ENCODE peak calls at places on chromosomes 5 and 9, in ten cellular contexts. One of them, this sample, is unnamed.

GRCh38 chr9:133470988-133471387 is 7.9 kb downstream of the SLC2A6 start:
- DNase-seq in stomach: no peak
- DNase-seq in adrenal gland: no peak
- DNase-seq in uterus: no peak
- DNase-seq in aorta: no peak
- DNase-seq in sigmoid colon: no peak
- DNase-seq in A549: no peak
- DNase-seq in right cardiac atrium: peak; percentile 30
- DNase-seq in mesenchymal stem cell: no peak
- DNase-seq in prostate gland: no peak
- DNase-seq in this sample: no peak

GRCh38 chr5:127353761-127354160 is 63.2 kb downstream of the MEGF10 start:
- DNase-seq in adrenal gland: no peak
- DNase-seq in uterus: no peak
- DNase-seq in aorta: no peak
- DNase-seq in prostate gland: no peak
- DNase-seq in sigmoid colon: no peak
- DNase-seq in mesenchymal stem cell: no peak
- DNase-seq in right cardiac atrium: no peak
- DNase-seq in A549: no peak
- DNase-seq in stomach: no peak
- DNase-seq in this sample: peak; percentile 80

GRCh38 chr5:132342291-132343180 is 27.0 kb upstream of the SLC22A5 start:
- DNase-seq in stomach: no peak
- DNase-seq in adrenal gland: no peak
- DNase-seq in sigmoid colon: no peak
- DNase-seq in uterus: no peak
- DNase-seq in prostate gland: no peak
- DNase-seq in aorta: no peak
- DNase-seq in A549: no peak
- DNase-seq in mesenchymal stem cell: no peak
- DNase-seq in right cardiac atrium: no peak
- DNase-seq in this sample: no peak

GRCh38 chr9:101387871-101388506 is 3.2 kb upstream of the BAAT start:
- DNase-seq in aorta: no peak
- DNase-seq in adrenal gland: no peak
- DNase-seq in mesenchymal stem cell: peak; percentile 55
- DNase-seq in stomach: no peak
- DNase-seq in uterus: no peak
- DNase-seq in right cardiac atrium: no peak
- DNase-seq in prostate gland: no peak
- DNase-seq in sigmoid colon: no peak
- DNase-seq in A549: peak; percentile 82
- DNase-seq in this sample: peak; percentile 70

GRCh38 chr5:154523704-154524103 is 45.7 kb upstream of the HAND1 start:
- DNase-seq in adrenal gland: peak; percentile 24
- DNase-seq in prostate gland: no peak
- DNase-seq in uterus: no peak
- DNase-seq in right cardiac atrium: no peak
- DNase-seq in sigmoid colon: no peak
- DNase-seq in aorta: no peak
- DNase-seq in A549: no peak
- DNase-seq in stomach: no peak
- DNase-seq in mesenchymal stem cell: peak; percentile 54
- DNase-seq in this sample: no peak

GRCh38 chr9:94490465-94490864 is 64.4 kb upstream of the PCAT7 start:
- DNase-seq in uterus: no peak
- DNase-seq in stomach: no peak
- DNase-seq in right cardiac atrium: no peak
- DNase-seq in A549: no peak
- DNase-seq in mesenchymal stem cell: peak; percentile 8
- DNase-seq in adrenal gland: no peak
- DNase-seq in prostate gland: no peak
- DNase-seq in sigmoid colon: no peak
- DNase-seq in aorta: no peak
- DNase-seq in this sample: no peak

GRCh38 chr5:146410272-146410671 is 36.9 kb upstream of the TCERG1 start:
- DNase-seq in mesenchymal stem cell: no peak
- DNase-seq in prostate gland: no peak
- DNase-seq in sigmoid colon: no peak
- DNase-seq in A549: no peak
- DNase-seq in stomach: no peak
- DNase-seq in aorta: no peak
- DNase-seq in right cardiac atrium: no peak
- DNase-seq in adrenal gland: no peak
- DNase-seq in uterus: no peak
- DNase-seq in this sample: no peak

GRCh38 chr5:155200608-155201007 is 187.1 kb downstream of the KIF4B start:
- DNase-seq in mesenchymal stem cell: no peak
- DNase-seq in adrenal gland: no peak
- DNase-seq in aorta: no peak
- DNase-seq in A549: no peak
- DNase-seq in right cardiac atrium: no peak
- DNase-seq in prostate gland: no peak
- DNase-seq in stomach: no peak
- DNase-seq in uterus: no peak
- DNase-seq in sigmoid colon: no peak
- DNase-seq in this sample: no peak

GRCh38 chr9:129486496-129487306 is 134.2 kb downstream of the C9orf50 start:
- DNase-seq in aorta: peak; percentile 96
- DNase-seq in uterus: peak; percentile 80
- DNase-seq in A549: peak; percentile 82
- DNase-seq in stomach: peak; percentile 79
- DNase-seq in prostate gland: peak; percentile 72
- DNase-seq in sigmoid colon: peak; percentile 90
- DNase-seq in mesenchymal stem cell: peak; percentile 42
- DNase-seq in adrenal gland: peak; percentile 83
- DNase-seq in right cardiac atrium: peak; percentile 95
- DNase-seq in this sample: no peak

GRCh38 chr9:129485140-129485758 is 135.7 kb downstream of the C9orf50 start:
- DNase-seq in sigmoid colon: no peak
- DNase-seq in adrenal gland: no peak
- DNase-seq in A549: peak; percentile 49
- DNase-seq in prostate gland: no peak
- DNase-seq in mesenchymal stem cell: no peak
- DNase-seq in aorta: no peak
- DNase-seq in uterus: no peak
- DNase-seq in stomach: no peak
- DNase-seq in right cardiac atrium: peak; percentile 51
- DNase-seq in this sample: no peak

GRCh38 chr9:129482521-129483466 is 138.1 kb downstream of the C9orf50 start:
- DNase-seq in mesenchymal stem cell: peak; percentile 94
- DNase-seq in stomach: peak; percentile 92
- DNase-seq in uterus: peak; percentile 96
- DNase-seq in A549: peak; percentile 86
- DNase-seq in adrenal gland: peak; percentile 95
- DNase-seq in aorta: peak; percentile 94
- DNase-seq in sigmoid colon: peak; percentile 96
- DNase-seq in prostate gland: peak; percentile 88
- DNase-seq in right cardiac atrium: peak; percentile 95
- DNase-seq in this sample: peak; percentile 90

GRCh38 chr9:129483467-129484324 is 137.2 kb downstream of the C9orf50 start:
- DNase-seq in right cardiac atrium: peak; percentile 95
- DNase-seq in mesenchymal stem cell: peak; percentile 97
- DNase-seq in A549: peak; percentile 91
- DNase-seq in adrenal gland: peak; percentile 94
- DNase-seq in prostate gland: peak; percentile 93
- DNase-seq in uterus: peak; percentile 96
- DNase-seq in sigmoid colon: peak; percentile 98
- DNase-seq in stomach: peak; percentile 85
- DNase-seq in aorta: peak; percentile 96
- DNase-seq in this sample: peak; percentile 80

GRCh38 chr9:129484325-129485000 is 136.4 kb downstream of the C9orf50 start:
- DNase-seq in aorta: no peak
- DNase-seq in stomach: no peak
- DNase-seq in right cardiac atrium: no peak
- DNase-seq in prostate gland: no peak
- DNase-seq in A549: no peak
- DNase-seq in sigmoid colon: no peak
- DNase-seq in uterus: no peak
- DNase-seq in adrenal gland: no peak
- DNase-seq in mesenchymal stem cell: no peak
- DNase-seq in this sample: no peak
- H3K4me3 ChIP-seq in aorta: no peak overlapping the region
- H3K4me3 ChIP-seq in stomach: no peak overlapping the region
- H3K4me3 ChIP-seq in right cardiac atrium: no peak overlapping the region
- H3K4me3 ChIP-seq in prostate gland: no peak overlapping the region
- H3K4me3 ChIP-seq in A549: peak overlapping the region; percentile 7
- H3K4me3 ChIP-seq in sigmoid colon: no peak overlapping the region
- H3K4me3 ChIP-seq in uterus: no peak overlapping the region
- H3K4me3 ChIP-seq in adrenal gland: peak overlapping the region; percentile 65
- H3K4me3 ChIP-seq in mesenchymal stem cell: no peak overlapping the region
- H3K4me3 ChIP-seq in this sample: no peak overlapping the region

GRCh38 chr5:67206381-67207328 is 10.1 kb upstream of the CD180 start:
- DNase-seq in stomach: peak; percentile 72
- DNase-seq in prostate gland: peak; percentile 41
- DNase-seq in mesenchymal stem cell: no peak
- DNase-seq in adrenal gland: no peak
- DNase-seq in sigmoid colon: peak; percentile 19
- DNase-seq in right cardiac atrium: no peak
- DNase-seq in aorta: no peak
- DNase-seq in A549: peak; percentile 84
- DNase-seq in uterus: no peak
- DNase-seq in this sample: no peak

GRCh38 chr5:67204821-67205220 is 8.2 kb upstream of the CD180 start:
- DNase-seq in aorta: no peak
- DNase-seq in prostate gland: no peak
- DNase-seq in right cardiac atrium: no peak
- DNase-seq in mesenchymal stem cell: no peak
- DNase-seq in adrenal gland: no peak
- DNase-seq in uterus: no peak
- DNase-seq in A549: no peak
- DNase-seq in sigmoid colon: no peak
- DNase-seq in stomach: no peak
- DNase-seq in this sample: no peak

GRCh38 chr5:67203701-67204074 is 7.1 kb upstream of the CD180 start:
- DNase-seq in stomach: no peak
- DNase-seq in uterus: no peak
- DNase-seq in mesenchymal stem cell: no peak
- DNase-seq in aorta: no peak
- DNase-seq in right cardiac atrium: no peak
- DNase-seq in sigmoid colon: no peak
- DNase-seq in prostate gland: no peak
- DNase-seq in adrenal gland: no peak
- DNase-seq in A549: no peak
- DNase-seq in this sample: no peak

GRCh38 chr5:67208403-67208802 is 11.8 kb upstream of the CD180 start:
- DNase-seq in uterus: no peak
- DNase-seq in aorta: no peak
- DNase-seq in prostate gland: no peak
- DNase-seq in sigmoid colon: no peak
- DNase-seq in A549: no peak
- DNase-seq in stomach: no peak
- DNase-seq in adrenal gland: no peak
- DNase-seq in right cardiac atrium: no peak
- DNase-seq in mesenchymal stem cell: no peak
- DNase-seq in this sample: no peak

DNA sequence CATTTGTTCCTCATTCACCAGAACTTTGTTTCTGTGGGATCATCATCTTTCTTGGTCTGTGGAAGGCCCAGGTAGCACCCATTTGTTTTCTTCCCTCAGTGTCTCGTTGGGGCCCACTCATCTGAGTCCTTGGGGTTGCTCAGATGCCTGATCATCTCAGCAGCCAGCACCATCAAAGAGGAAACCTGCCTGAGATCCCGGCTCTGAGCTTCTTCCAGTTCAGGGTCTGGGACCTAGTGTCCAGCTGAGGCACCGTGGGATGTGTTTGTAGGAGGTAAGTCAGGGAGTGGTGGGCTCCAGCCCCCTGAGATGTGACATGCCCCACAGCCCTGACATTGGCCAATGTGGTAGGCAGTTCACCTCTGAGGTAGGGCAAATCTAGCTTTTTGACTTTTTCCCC is 9.4 kb upstream of the CD180 start:
- DNase-seq in prostate gland: no peak
- DNase-seq in right cardiac atrium: no peak
- DNase-seq in sigmoid colon: peak; percentile 62
- DNase-seq in A549: no peak
- DNase-seq in uterus: no peak
- DNase-seq in adrenal gland: no peak
- DNase-seq in aorta: no peak
- DNase-seq in mesenchymal stem cell: no peak
- DNase-seq in stomach: no peak
- DNase-seq in this sample: no peak
- H3K4me1 ChIP-seq in prostate gland: no peaks in the 10 kb centered on the region
- H3K4me1 ChIP-seq in right cardiac atrium: no peaks in the 10 kb centered on the region
- H3K4me1 ChIP-seq in sigmoid colon: peaks cover 6% of the 10 kb centered on the region
- H3K4me1 ChIP-seq in A549: peaks cover 33% of the 10 kb centered on the region
- H3K4me1 ChIP-seq in uterus: peaks cover 5% of the 10 kb centered on the region
- H3K4me1 ChIP-seq in adrenal gland: no peaks in the 10 kb centered on the region
- H3K4me1 ChIP-seq in aorta: peaks cover 2% of the 10 kb centered on the region
- H3K4me1 ChIP-seq in mesenchymal stem cell: peaks cover 1% of the 10 kb centered on the region
- H3K4me1 ChIP-seq in stomach: peaks cover 7% of the 10 kb centered on the region
- H3K4me1 ChIP-seq in this sample: no peaks in the 10 kb centered on the region

DNA sequence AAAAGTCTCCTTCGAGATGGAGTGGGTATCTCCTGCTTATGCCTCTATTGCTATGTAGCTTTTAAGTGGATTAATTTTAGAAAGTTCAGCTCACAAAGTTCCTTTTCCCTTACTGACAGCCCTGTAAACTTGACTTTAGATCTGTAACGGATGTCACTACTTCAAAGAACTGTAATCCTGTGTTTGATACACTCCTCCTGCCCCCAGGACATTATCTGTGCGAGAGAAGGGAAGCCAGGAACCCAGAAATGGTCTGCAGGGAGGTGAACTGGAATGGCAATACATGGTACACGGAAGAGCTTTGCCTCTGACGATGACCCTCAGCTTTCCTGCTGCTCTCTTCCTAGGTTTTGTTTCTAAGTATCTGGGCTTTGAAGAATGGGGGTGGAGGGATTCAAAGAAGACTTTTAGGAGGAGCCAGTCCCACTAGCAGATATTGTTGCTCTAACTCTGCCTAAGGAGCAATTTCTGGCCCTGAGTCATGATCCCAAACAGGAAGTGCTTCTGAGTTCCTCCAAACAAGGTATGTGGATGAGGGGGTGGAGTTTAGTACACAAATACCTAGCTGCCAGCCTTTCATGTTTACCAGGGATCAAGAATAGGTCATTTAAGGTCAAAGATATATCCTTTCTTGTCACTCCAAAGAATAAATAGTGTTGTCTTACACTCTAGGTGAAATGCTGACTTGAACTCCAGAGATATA is 43.4 kb upstream of the TMC1 start:
- DNase-seq in stomach: peak; percentile 41
- DNase-seq in A549: peak; percentile 97
- DNase-seq in aorta: no peak
- DNase-seq in sigmoid colon: no peak
- DNase-seq in uterus: no peak
- DNase-seq in prostate gland: peak; percentile 44
- DNase-seq in adrenal gland: no peak
- DNase-seq in mesenchymal stem cell: peak; percentile 76
- DNase-seq in right cardiac atrium: no peak
- DNase-seq in this sample: peak; percentile 25
- H3K4me3 ChIP-seq in stomach: no peak overlapping the region
- H3K4me3 ChIP-seq in A549: no peak overlapping the region
- H3K4me3 ChIP-seq in aorta: no peak overlapping the region
- H3K4me3 ChIP-seq in sigmoid colon: no peak overlapping the region
- H3K4me3 ChIP-seq in uterus: no peak overlapping the region
- H3K4me3 ChIP-seq in prostate gland: no peak overlapping the region
- H3K4me3 ChIP-seq in adrenal gland: no peak overlapping the region
- H3K4me3 ChIP-seq in mesenchymal stem cell: no peak overlapping the region
- H3K4me3 ChIP-seq in right cardiac atrium: no peak overlapping the region
- H3K4me3 ChIP-seq in this sample: no peak overlapping the region

GRCh38 chr9:125632321-125633115 is 74.5 kb downstream of the MAPKAP1 start:
- DNase-seq in aorta: no peak
- DNase-seq in prostate gland: no peak
- DNase-seq in uterus: no peak
- DNase-seq in right cardiac atrium: no peak
- DNase-seq in sigmoid colon: no peak
- DNase-seq in A549: no peak
- DNase-seq in stomach: no peak
- DNase-seq in mesenchymal stem cell: no peak
- DNase-seq in adrenal gland: no peak
- DNase-seq in this sample: no peak

GRCh38 chr9:125631391-125632085 is 75.5 kb downstream of the MAPKAP1 start:
- DNase-seq in aorta: no peak
- DNase-seq in mesenchymal stem cell: peak; percentile 63
- DNase-seq in A549: peak; percentile 57
- DNase-seq in stomach: no peak
- DNase-seq in uterus: no peak
- DNase-seq in sigmoid colon: no peak
- DNase-seq in right cardiac atrium: no peak
- DNase-seq in adrenal gland: peak; percentile 52
- DNase-seq in prostate gland: peak; percentile 12
- DNase-seq in this sample: peak; percentile 58

GRCh38 chr9:125629451-125629850 is 77.6 kb downstream of the MAPKAP1 start:
- DNase-seq in aorta: no peak
- DNase-seq in right cardiac atrium: no peak
- DNase-seq in stomach: no peak
- DNase-seq in mesenchymal stem cell: no peak
- DNase-seq in adrenal gland: no peak
- DNase-seq in prostate gland: no peak
- DNase-seq in uterus: no peak
- DNase-seq in sigmoid colon: no peak
- DNase-seq in A549: no peak
- DNase-seq in this sample: no peak

GRCh38 chr9:125633116-125633743 is 73.8 kb downstream of the MAPKAP1 start:
- DNase-seq in adrenal gland: no peak
- DNase-seq in sigmoid colon: no peak
- DNase-seq in right cardiac atrium: no peak
- DNase-seq in uterus: no peak
- DNase-seq in A549: no peak
- DNase-seq in stomach: peak; percentile 43
- DNase-seq in aorta: no peak
- DNase-seq in prostate gland: peak; percentile 26
- DNase-seq in mesenchymal stem cell: no peak
- DNase-seq in this sample: peak; percentile 30

GRCh38 chr9:125630436-125630835 is 76.6 kb downstream of the MAPKAP1 start:
- DNase-seq in stomach: no peak
- DNase-seq in mesenchymal stem cell: no peak
- DNase-seq in aorta: no peak
- DNase-seq in sigmoid colon: no peak
- DNase-seq in adrenal gland: no peak
- DNase-seq in A549: no peak
- DNase-seq in prostate gland: no peak
- DNase-seq in uterus: no peak
- DNase-seq in right cardiac atrium: no peak
- DNase-seq in this sample: no peak
- H3K4me1 ChIP-seq in stomach: peaks cover 24% of the 10 kb centered on the region
- H3K4me1 ChIP-seq in mesenchymal stem cell: peaks cover 5% of the 10 kb centered on the region
- H3K4me1 ChIP-seq in aorta: peaks cover 6% of the 10 kb centered on the region
- H3K4me1 ChIP-seq in sigmoid colon: peaks cover 37% of the 10 kb centered on the region
- H3K4me1 ChIP-seq in adrenal gland: peaks cover 27% of the 10 kb centered on the region
- H3K4me1 ChIP-seq in A549: peaks cover 40% of the 10 kb centered on the region
- H3K4me1 ChIP-seq in prostate gland: peaks cover 8% of the 10 kb centered on the region
- H3K4me1 ChIP-seq in uterus: no peaks in the 10 kb centered on the region
- H3K4me1 ChIP-seq in right cardiac atrium: peaks cover 2% of the 10 kb centered on the region
- H3K4me1 ChIP-seq in this sample: peaks cover 16% of the 10 kb centered on the region